ENCODE peak calls at places on chromosomes 16 and 17, in four cellular contexts. B, F, A and X are unnamed samples.

GRCh38 chr17:72284806-72285205 is 164.0 kb downstream of the SOX9 start:
- DNase-seq in B (no peak), F (no peak), A (no peak), X (no peak)

GRCh38 chr17:34445145-34445544 is 82.1 kb upstream of the CCL1 start:
- DNase-seq in B (no peak), F (no peak), A (no peak), X (no peak)

GRCh38 chr17:49716952-49717351 is 9.2 kb upstream of the SLC35B1 start:
- DNase-seq in B (no peak), F (no peak), A (no peak), X (no peak)

GRCh38 chr16:66701516-66701915 is 5.0 kb upstream of the CMTM4 start:
- DNase-seq in B (no peak), F (no peak), A (no peak), X (no peak)

GRCh38 chr16:87757841-87758426 is 7.9 kb downstream of the KLHDC4 start:
- DNase-seq in B (no peak), F (no peak), A (no peak), X (no peak)

GRCh38 chr16:3998793-3999478 is 117.3 kb downstream of the ADCY9 start:
- DNase-seq in B (peak), F (no peak), A (no peak), X (no peak)

GRCh38 chr16:23700509-23700908 is 12.5 kb downstream of the ERN2 start:
- DNase-seq in B (no peak), F (no peak), A (no peak), X (peak)

GRCh38 chr16:70647461-70648359 is 1.4 kb downstream of the IL34 start:
- DNase-seq in B (no peak), F (no peak), A (no peak), X (no peak)

GRCh38 chr16:2159052-2159838 is 3.7 kb downstream of the TRAF7 start:
- DNase-seq in B (peak), F (no peak), A (no peak), X (no peak)

GRCh38 chr17:2211661-2212327 is 91.8 kb downstream of the SMG6 start:
- DNase-seq in B (no peak), F (no peak), A (no peak), X (no peak)

GRCh38 chr16:28101533-28101890 is 38.0 kb upstream of the GSG1L start:
- DNase-seq in B (no peak), F (no peak), A (no peak), X (no peak)